ENCODE peak calls at places on chromosomes 1 and 21, in ten cellular contexts. F, H, E, J, Z, X, D, O, G and S are unnamed samples.

GRCh38 chr1:46180082-46180616 is 3.9 kb upstream of the P3R3URF start:
- DNase-seq in F (no peak), H (no peak), E (peak), J (no peak), Z (peak), X (no peak), D (peak), O (no peak), G (no peak), S (peak)

GRCh38 chr1:94646151-94646643 is 104.6 kb upstream of the F3 start:
- DNase-seq in F (peak), H (no peak), E (no peak), J (no peak), Z (no peak), X (no peak), D (no peak), O (no peak), G (no peak), S (no peak)

GRCh38 chr1:19066248-19066873 is 109.9 kb upstream of the IFFO2 start:
- DNase-seq in F (no peak), H (no peak), E (no peak), J (no peak), Z (no peak), X (no peak), D (no peak), O (no peak), G (peak), S (no peak)

GRCh38 chr1:204443871-204444581 is 32.4 kb upstream of the PPP1R15B start:
- DNase-seq in F (peak), H (no peak), E (no peak), J (no peak), Z (peak), X (no peak), D (no peak), O (no peak), G (no peak), S (no peak)

GRCh38 chr1:47725000-47725731 is 272.0 kb downstream of the TRABD2B start:
- DNase-seq in F (no peak), H (no peak), E (no peak), J (no peak), Z (no peak), X (no peak), D (no peak), O (no peak), G (no peak), S (no peak)

GRCh38 chr1:102852583-102852982 is 255.7 kb downstream of the COL11A1 start:
- DNase-seq in F (no peak), H (no peak), E (no peak), J (peak), Z (no peak), X (no peak), D (no peak), O (no peak), G (no peak), S (no peak)

GRCh38 chr1:68828013-68828412 is 331.1 kb upstream of the DEPDC1 start:
- DNase-seq in F (no peak), H (no peak), E (no peak), J (no peak), Z (no peak), X (no peak), D (no peak), O (no peak), G (no peak), S (no peak)

GRCh38 chr1:228920791-228921190 is 185.5 kb downstream of the RHOU start:
- DNase-seq in F (peak), H (no peak), E (no peak), J (no peak), Z (no peak), X (no peak), D (no peak), O (no peak), G (no peak), S (no peak)

GRCh38 chr1:235939488-235939775 is 72.7 kb upstream of the LYST start:
- DNase-seq in F (no peak), H (no peak), E (no peak), J (no peak), Z (no peak), X (no peak), D (no peak), O (no peak), G (no peak), S (no peak)

GRCh38 chr21:26844258-26845065 is 747 bp downstream of the ADAMTS1 start:
- DNase-seq in F (peak), H (peak), E (peak), J (peak), Z (peak), X (peak), D (no peak), O (peak), G (peak), S (peak)

GRCh38 chr1:109846148-109846547 is 64.5 kb upstream of the CSF1 start:
- DNase-seq in F (no peak), H (no peak), E (no peak), J (no peak), Z (no peak), X (no peak), D (no peak), O (no peak), G (no peak), S (no peak)

GRCh38 chr1:24094554-24094953 is 17.4 kb downstream of the MYOM3 start:
- DNase-seq in F (no peak), H (no peak), E (peak), J (no peak), Z (no peak), X (no peak), D (no peak), O (no peak), G (no peak), S (no peak)

GRCh38 chr1:52055066-52055853 is at the start of gene TXNDC12:
- DNase-seq in F (peak), H (peak), E (peak), J (peak), Z (peak), X (peak), D (peak), O (peak), G (peak), S (peak)

GRCh38 chr1:12244078-12244477 is 14.2 kb downstream of the VPS13D start:
- DNase-seq in F (peak), H (no peak), E (no peak), J (no peak), Z (peak), X (no peak), D (peak), O (no peak), G (no peak), S (no peak)

GRCh38 chr1:24704411-24705259 is 40.6 kb upstream of the CLIC4 start:
- DNase-seq in F (peak), H (no peak), E (no peak), J (peak), Z (no peak), X (peak), D (no peak), O (peak), G (no peak), S (no peak)

GRCh38 chr1:12059722-12060464 is 3.2 kb upstream of the TNFRSF8 start:
- DNase-seq in F (no peak), H (peak), E (no peak), J (no peak), Z (no peak), X (no peak), D (peak), O (no peak), G (no peak), S (no peak)

GRCh38 chr1:46413596-46413985 is 19.5 kb downstream of the FAAH start:
- DNase-seq in F (no peak), H (no peak), E (peak), J (no peak), Z (no peak), X (no peak), D (peak), O (no peak), G (no peak), S (peak)

GRCh38 chr1:33302325-33302724 is 18.6 kb downstream of the A3GALT2 start:
- DNase-seq in F (peak), H (no peak), E (peak), J (no peak), Z (no peak), X (peak), D (peak), O (no peak), G (no peak), S (no peak)

GRCh38 chr1:33234588-33234990 is 21.7 kb upstream of the ZNF362 start:
- DNase-seq in F (no peak), H (no peak), E (no peak), J (no peak), Z (no peak), X (no peak), D (no peak), O (no peak), G (no peak), S (no peak)

GRCh38 chr1:192274588-192274987 is 42.2 kb upstream of the RGS21 start:
- DNase-seq in F (no peak), H (peak), E (no peak), J (no peak), Z (no peak), X (no peak), D (no peak), O (no peak), G (no peak), S (no peak)

GRCh38 chr1:5990913-5991783 is 1.1 kb downstream of the NPHP4 start:
- DNase-seq in F (peak), H (peak), E (peak), J (peak), Z (peak), X (peak), D (peak), O (peak), G (no peak), S (no peak)

GRCh38 chr1:150009604-150010387 is 730 bp downstream of the OTUD7B start:
- DNase-seq in F (peak), H (peak), E (peak), J (no peak), Z (peak), X (no peak), D (peak), O (peak), G (peak), S (peak)

GRCh38 chr1:69077198-69077597 is 490.5 kb upstream of the LRRC7 start:
- DNase-seq in F (no peak), H (no peak), E (no peak), J (no peak), Z (no peak), X (no peak), D (no peak), O (no peak), G (no peak), S (no peak)

GRCh38 chr1:54291276-54292014 is 91.5 kb downstream of the MRPL37 start:
- DNase-seq in F (no peak), H (no peak), E (no peak), J (peak), Z (no peak), X (no peak), D (no peak), O (no peak), G (no peak), S (no peak)

GRCh38 chr1:47777322-47777721 is 219.9 kb downstream of the TRABD2B start:
- DNase-seq in F (no peak), H (no peak), E (no peak), J (no peak), Z (no peak), X (no peak), D (no peak), O (no peak), G (no peak), S (no peak)

GRCh38 chr1:84387480-84388163 is 10.7 kb upstream of the DNASE2B start:
- DNase-seq in F (no peak), H (no peak), E (no peak), J (no peak), Z (peak), X (no peak), D (peak), O (no peak), G (no peak), S (no peak)

GRCh38 chr21:42864286-42864685 is 15.1 kb downstream of the WDR4 start:
- DNase-seq in F (no peak), H (no peak), E (peak), J (peak), Z (no peak), X (no peak), D (no peak), O (no peak), G (no peak), S (no peak)